ENCODE peak calls at places on chromosomes 11 and 22, in four cellular contexts. U is astrocyte, B is body of pancreas, N is mesendoderm. I is an unnamed sample.
A peak's percentile ranks its signal among the peaks of the same experiment; 100 is the strongest.

GRCh38 chr11:8712506-8712905 is 29.9 kb downstream of the RPL27A start:
- DNase-seq in N (no peak), U (no peak), B (no peak), I (no peak)

GRCh38 chr11:34798985-34799384 is 117.2 kb downstream of the APIP start:
- DNase-seq in N (no peak), U (no peak), B (no peak), I (no peak)

GRCh38 chr11:92979176-92979575 is 9.7 kb downstream of the MTNR1B start:
- DNase-seq in U (peak; percentile 66), B (no peak), N (no peak), I (no peak)

GRCh38 chr11:64067257-64067993 is 31.7 kb downstream of the FLRT1 start:
- DNase-seq in U (no peak), B (no peak), N (no peak), I (no peak)

GRCh38 chr11:128694618-128695481 is 978 bp downstream of the FLI1 start:
- DNase-seq in U (no peak), B (no peak), N (peak; percentile 57), I (no peak)

GRCh38 chr11:117914398-117914761 is 14.8 kb downstream of the TMPRSS13 start:
- DNase-seq in B (no peak), U (no peak), N (no peak), I (no peak)

GRCh38 chr11:43693731-43694130 is 13.2 kb downstream of the HSD17B12 start:
- DNase-seq in U (no peak), B (no peak), N (no peak), I (no peak)

GRCh38 chr11:80034801-80035200 is 594.0 kb upstream of the TENM4 start:
- DNase-seq in B (no peak), U (no peak), N (no peak), I (no peak)

GRCh38 chr22:32574397-32574796 is 99.8 kb downstream of the FBXO7 start:
- DNase-seq in U (no peak), B (no peak), N (peak; percentile 18), I (no peak)

GRCh38 chr11:106152824-106153223 is 75.4 kb downstream of the AASDHPPT start:
- DNase-seq in N (no peak), U (peak; percentile 41), B (no peak), I (no peak)

GRCh38 chr11:10683429-10683828 is 10.1 kb downstream of the IRAG1 start:
- DNase-seq in N (no peak), U (no peak), B (no peak), I (no peak)
- H3K27ac ChIP-seq in N (no peak overlapping the region), U (no peak overlapping the region), B (no peak overlapping the region), I (peak overlapping the region; percentile 88)

DNA sequence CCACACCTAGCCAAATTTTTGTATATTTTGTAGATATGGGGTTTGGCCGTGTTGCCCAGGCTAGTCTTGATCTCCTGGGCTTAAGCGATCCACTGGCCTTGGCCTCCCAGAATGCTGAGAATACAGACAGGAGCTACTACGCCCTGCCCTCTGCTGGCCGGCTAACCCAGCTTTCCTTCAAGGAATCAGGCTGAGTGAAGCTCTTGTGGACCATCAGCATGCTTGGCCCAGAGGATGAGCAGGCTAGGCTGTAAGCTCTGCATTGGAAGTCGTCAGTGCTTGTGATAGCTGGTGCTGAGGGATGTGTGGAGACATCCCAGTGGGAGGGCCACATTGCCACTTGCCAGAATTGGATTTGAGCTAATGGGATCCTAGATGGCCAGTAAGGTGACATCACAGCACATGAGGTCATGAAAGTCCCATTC is 60.6 kb downstream of the MED15 start:
- DNase-seq in U (peak; percentile 18), N (peak; percentile 51), B (no peak), I (no peak)
- H3K4me1 ChIP-seq in U (peaks cover 47% of the 10 kb centered on the region), N (no peaks in the 10 kb centered on the region), B (peaks cover 36% of the 10 kb centered on the region), I (peaks cover 20% of the 10 kb centered on the region)

GRCh38 chr22:29065468-29066190 is 4.0 kb upstream of the C22orf31 start:
- DNase-seq in U (no peak), N (no peak), B (no peak), I (no peak)
- H3K27me3 ChIP-seq in U (peaks cover 9% of the 10 kb centered on the region), N (peaks cover 4% of the 10 kb centered on the region), B (no peaks in the 10 kb centered on the region), I (no peaks in the 10 kb centered on the region)

GRCh38 chr11:119933164-119933563 is 204.2 kb upstream of the NECTIN1 start:
- DNase-seq in B (no peak), N (peak; percentile 6), U (no peak), I (no peak)

GRCh38 chr11:119934866-119935265 is 203.0 kb downstream of the TRIM29 start:
- DNase-seq in U (no peak), B (no peak), N (no peak), I (no peak)

GRCh38 chr11:119935341-119935925 is 202.5 kb downstream of the TRIM29 start:
- DNase-seq in B (no peak), U (no peak), N (no peak), I (no peak)

GRCh38 chr11:119934267-119934666 is 203.6 kb downstream of the TRIM29 start:
- DNase-seq in U (no peak), N (no peak), B (no peak), I (no peak)

DNA sequence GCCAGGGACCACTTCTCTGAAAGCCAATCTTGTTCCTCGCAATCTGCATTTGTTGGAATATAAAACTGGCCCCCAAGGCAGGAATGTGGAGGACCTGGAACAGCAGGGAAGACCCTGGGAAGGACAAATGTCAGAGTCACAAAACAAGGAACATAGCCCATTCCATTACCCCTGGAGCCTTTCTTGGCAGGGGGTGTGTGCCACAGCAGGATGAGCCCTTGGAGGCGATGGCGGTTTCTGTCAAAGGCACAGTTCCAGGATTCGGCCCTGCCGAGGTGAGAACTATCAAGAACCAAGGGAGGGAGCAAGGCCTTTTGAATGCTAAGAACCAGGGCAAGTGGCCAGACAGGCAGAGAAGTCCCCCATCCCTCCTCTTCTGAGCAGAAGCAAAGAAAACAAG is 204.3 kb downstream of the TRIM29 start:
- DNase-seq in B (no peak), U (no peak), N (peak; percentile 14), I (no peak)
- H3K27ac ChIP-seq in B (no peak overlapping the region), U (no peak overlapping the region), N (no peak overlapping the region), I (no peak overlapping the region)

DNA sequence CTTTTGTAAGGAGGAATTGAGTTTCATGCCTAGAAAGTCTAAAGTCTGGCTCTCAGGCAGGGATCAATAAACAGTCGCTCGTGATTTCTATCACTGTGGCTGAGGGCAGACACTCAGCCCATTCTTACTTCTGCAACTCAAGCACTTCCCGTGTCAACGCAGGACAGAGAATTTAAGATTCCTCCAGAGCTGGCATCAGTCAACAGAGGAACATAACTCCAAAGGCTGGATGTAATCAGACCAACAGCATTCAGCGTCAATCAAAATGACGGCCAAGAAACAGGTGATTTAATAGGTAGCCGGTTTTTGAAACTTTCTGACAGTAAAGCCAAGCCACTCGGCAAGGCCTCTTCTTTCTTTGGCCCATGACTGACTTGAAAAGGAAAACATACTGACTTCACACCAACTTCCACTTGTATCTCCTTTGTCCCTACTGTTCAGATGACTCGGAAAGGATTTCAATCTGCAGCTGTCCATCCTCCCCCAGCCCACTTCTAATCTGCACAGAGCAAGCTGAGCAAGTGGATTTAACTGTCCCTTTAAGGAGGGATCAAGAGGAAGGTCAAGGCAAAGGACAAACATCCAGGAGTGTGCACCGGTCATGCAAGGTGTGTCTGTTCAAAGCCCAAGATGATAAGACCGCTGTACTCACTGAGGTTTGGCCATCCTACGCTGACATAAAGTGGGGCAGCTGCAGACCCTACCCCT is 9.5 kb downstream of the VPS37C start:
- DNase-seq in B (no peak), U (no peak), N (no peak), I (no peak)
- H3K4me1 ChIP-seq in B (peaks cover 79% of the 10 kb centered on the region), U (peaks cover 16% of the 10 kb centered on the region), N (peaks cover 19% of the 10 kb centered on the region), I (peaks cover 15% of the 10 kb centered on the region)

GRCh38 chr22:36816338-36816634 is 549 bp downstream of the PVALB start:
- DNase-seq in B (no peak), U (no peak), N (peak; percentile 25), I (no peak)
- H3K27me3 ChIP-seq in B (no peaks in the 10 kb centered on the region), U (peaks cover 69% of the 10 kb centered on the region), N (peaks cover 11% of the 10 kb centered on the region), I (peaks cover 4% of the 10 kb centered on the region)

GRCh38 chr22:28953976-28954880 is 70.9 kb downstream of the ZNRF3 start:
- DNase-seq in N (no peak), B (no peak), U (no peak), I (no peak)

GRCh38 chr22:28951969-28952521 is 68.7 kb downstream of the ZNRF3 start:
- DNase-seq in U (peak; percentile 70), N (peak; percentile 57), B (peak; percentile 32), I (no peak)

GRCh38 chr22:28951530-28951929 is 68.2 kb downstream of the ZNRF3 start:
- DNase-seq in N (no peak), U (no peak), B (no peak), I (no peak)

GRCh38 chr22:28952857-28953256 is 69.5 kb downstream of the ZNRF3 start:
- DNase-seq in B (no peak), N (no peak), U (peak; percentile 73), I (no peak)

GRCh38 chr22:28953399-28953798 is 70.0 kb downstream of the ZNRF3 start:
- DNase-seq in N (no peak), U (no peak), B (no peak), I (no peak)
- H3K27ac ChIP-seq in N (no peak overlapping the region), U (no peak overlapping the region), B (peak overlapping the region; percentile 37), I (peak overlapping the region; percentile 38)

GRCh38 chr22:42696331-42696967 is 24.2 kb downstream of the A4GALT start:
- DNase-seq in B (no peak), N (no peak), U (no peak), I (no peak)
- H3K4me1 ChIP-seq in B (peaks cover 14% of the 10 kb centered on the region), N (peaks cover 3% of the 10 kb centered on the region), U (peaks cover 14% of the 10 kb centered on the region), I (peaks cover 17% of the 10 kb centered on the region)

GRCh38 chr11:75230621-75231020 is 10.0 kb upstream of the TPBGL start:
- DNase-seq in N (no peak), U (no peak), B (no peak), I (no peak)
- H3K27me3 ChIP-seq in N (no peaks in the 10 kb centered on the region), U (peaks cover 9% of the 10 kb centered on the region), B (no peaks in the 10 kb centered on the region), I (no peaks in the 10 kb centered on the region)

I was measured in ascending aorta.